ENCODE peak calls at places on chromosome 1, in seven cellular contexts. T, B, N, H, P, D and M are unnamed samples.

GRCh38 chr1:86905875-86906274 is 8.1 kb downstream of the SELENOF start:
- DNase-seq in T (no peak), B (no peak), N (no peak), H (no peak), P (no peak), D (no peak), M (no peak)

GRCh38 chr1:91400133-91400725 is 4.4 kb downstream of the HFM1 start:
- DNase-seq in T (peak; percentile 54), B (no peak), N (no peak), H (peak; percentile 41), P (no peak), D (no peak), M (peak; percentile 37)

GRCh38 chr1:43540653-43541071 is 10.0 kb downstream of the PTPRF start:
- DNase-seq in T (no peak), B (no peak), N (no peak), H (no peak), P (peak; percentile 87), D (no peak), M (peak; percentile 59)

GRCh38 chr1:235671992-235672391 is 22.4 kb upstream of the GNG4 start:
- DNase-seq in T (no peak), B (no peak), N (no peak), H (no peak), P (no peak), D (no peak), M (no peak)

GRCh38 chr1:56648546-56648945 is 3.4 kb downstream of the PRKAA2 start:
- DNase-seq in T (no peak), B (no peak), N (no peak), H (no peak), P (no peak), D (no peak), M (no peak)

GRCh38 chr1:186055846-186056245 is 319.2 kb downstream of the TPR start:
- DNase-seq in T (no peak), B (no peak), N (no peak), H (no peak), P (no peak), D (no peak), M (peak; percentile 54)

GRCh38 chr1:176494436-176494835 is 31.5 kb downstream of the PAPPA2 start:
- DNase-seq in T (no peak), B (no peak), N (no peak), H (no peak), P (no peak), D (no peak), M (peak; percentile 13)

GRCh38 chr1:55061706-55062321 is 22.5 kb downstream of the PCSK9 start:
- DNase-seq in T (no peak), B (no peak), N (no peak), H (no peak), P (no peak), D (no peak), M (no peak)

GRCh38 chr1:6082430-6082971 is 36.8 kb downstream of the KCNAB2 start:
- DNase-seq in T (peak; percentile 21), B (peak; percentile 65), N (no peak), H (peak; percentile 39), P (no peak), D (no peak), M (peak; percentile 44)

GRCh38 chr1:53376742-53377437 is 49.0 kb upstream of the LRP8 start:
- DNase-seq in T (no peak), B (no peak), N (no peak), H (peak; percentile 52), P (no peak), D (no peak), M (no peak)

GRCh38 chr1:27130798-27131197 is 24.1 kb downstream of the SLC9A1 start:
- DNase-seq in T (no peak), B (no peak), N (no peak), H (no peak), P (no peak), D (no peak), M (no peak)

GRCh38 chr1:77953907-77954306 is 25.0 kb downstream of the FUBP1 start:
- DNase-seq in T (no peak), B (no peak), N (no peak), H (no peak), P (no peak), D (no peak), M (no peak)
- H3K79me2 ChIP-seq in T (peaks cover 4% of the 10 kb centered on the region), B (peaks cover 18% of the 10 kb centered on the region), N (peaks cover 58% of the 10 kb centered on the region), H (peaks cover 56% of the 10 kb centered on the region), P (peaks cover 48% of the 10 kb centered on the region), D (peaks cover 67% of the 10 kb centered on the region), M (peaks cover 100% of the 10 kb centered on the region)

DNA sequence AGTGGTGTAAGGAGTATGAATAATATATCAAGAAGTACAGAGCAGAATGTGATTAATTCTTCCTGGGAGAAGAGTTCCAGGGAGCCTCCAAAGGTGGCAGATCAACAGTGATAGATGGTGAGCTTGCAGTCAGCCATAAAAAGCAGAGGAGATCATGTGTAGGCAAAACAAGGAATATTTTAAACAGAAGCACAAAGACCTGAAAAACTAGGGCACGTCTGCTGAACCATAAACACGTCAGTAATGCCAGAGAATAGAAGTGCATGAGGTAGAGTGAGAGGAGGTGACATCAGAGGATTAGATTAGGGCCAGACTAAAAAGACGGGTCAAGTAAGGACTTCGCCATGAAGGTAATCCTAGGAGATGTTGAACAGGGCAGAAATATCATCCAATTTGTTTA is 151.8 kb downstream of the EIF4G3 start:
- DNase-seq in T (no peak), B (no peak), N (no peak), H (no peak), P (no peak), D (no peak), M (no peak)
- H3K79me2 ChIP-seq in T (peaks cover 5% of the 10 kb centered on the region), B (peaks cover 38% of the 10 kb centered on the region), N (peaks cover 67% of the 10 kb centered on the region), H (peaks cover 76% of the 10 kb centered on the region), P (peaks cover 43% of the 10 kb centered on the region), D (peaks cover 61% of the 10 kb centered on the region), M (peaks cover 79% of the 10 kb centered on the region)

DNA sequence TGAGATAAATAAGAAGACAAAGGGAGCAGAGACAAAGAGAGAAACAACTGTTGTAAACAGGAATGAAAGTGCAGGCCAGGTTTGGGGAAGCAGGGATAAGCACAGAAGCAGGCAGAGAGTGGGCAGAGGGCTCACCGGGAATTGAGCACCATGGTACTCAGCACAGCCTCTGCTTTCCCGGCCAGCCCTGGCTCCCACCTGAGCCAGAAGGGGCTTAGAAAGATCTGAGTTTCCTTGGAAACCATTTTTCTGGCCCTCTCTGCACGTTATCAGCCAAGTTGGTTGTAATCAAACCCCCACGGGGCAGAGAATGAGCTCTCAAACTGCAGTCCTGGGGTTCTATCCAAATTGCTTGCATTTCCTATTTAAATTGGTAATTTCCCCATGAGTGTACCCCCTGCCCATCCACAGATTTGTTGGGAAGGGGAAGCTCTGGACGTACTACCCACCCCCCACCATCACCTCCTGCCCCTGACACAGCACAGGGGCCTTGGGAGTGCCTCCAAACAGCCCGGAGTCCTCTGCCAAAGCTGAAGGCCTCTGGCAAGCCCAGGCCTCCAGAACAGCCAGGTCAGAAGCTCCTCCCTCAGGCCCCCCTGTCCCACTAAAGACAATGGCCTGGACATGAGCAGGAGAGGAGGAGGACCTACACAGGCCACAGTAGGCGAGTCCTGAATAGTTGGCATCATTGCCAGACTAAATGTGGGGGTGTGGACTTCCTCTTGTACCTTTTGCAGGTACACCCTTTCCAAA is 42.7 kb upstream of the GJB5 start:
- DNase-seq in T (no peak), B (no peak), N (no peak), H (no peak), P (no peak), D (no peak), M (no peak)
- H3K79me2 ChIP-seq in T (no peaks in the 10 kb centered on the region), B (no peaks in the 10 kb centered on the region), N (no peaks in the 10 kb centered on the region), H (no peaks in the 10 kb centered on the region), P (no peaks in the 10 kb centered on the region), D (no peaks in the 10 kb centered on the region), M (no peaks in the 10 kb centered on the region)

GRCh38 chr1:93668121-93668520 is 13.5 kb downstream of the BCAR3 start:
- DNase-seq in T (peak; percentile 68), B (no peak), N (no peak), H (no peak), P (no peak), D (no peak), M (no peak)
- H3K79me2 ChIP-seq in T (peaks cover 50% of the 10 kb centered on the region), B (no peaks in the 10 kb centered on the region), N (peaks cover 98% of the 10 kb centered on the region), H (peaks cover 7% of the 10 kb centered on the region), P (peaks cover 69% of the 10 kb centered on the region), D (peaks cover 16% of the 10 kb centered on the region), M (peaks cover 99% of the 10 kb centered on the region)

DNA sequence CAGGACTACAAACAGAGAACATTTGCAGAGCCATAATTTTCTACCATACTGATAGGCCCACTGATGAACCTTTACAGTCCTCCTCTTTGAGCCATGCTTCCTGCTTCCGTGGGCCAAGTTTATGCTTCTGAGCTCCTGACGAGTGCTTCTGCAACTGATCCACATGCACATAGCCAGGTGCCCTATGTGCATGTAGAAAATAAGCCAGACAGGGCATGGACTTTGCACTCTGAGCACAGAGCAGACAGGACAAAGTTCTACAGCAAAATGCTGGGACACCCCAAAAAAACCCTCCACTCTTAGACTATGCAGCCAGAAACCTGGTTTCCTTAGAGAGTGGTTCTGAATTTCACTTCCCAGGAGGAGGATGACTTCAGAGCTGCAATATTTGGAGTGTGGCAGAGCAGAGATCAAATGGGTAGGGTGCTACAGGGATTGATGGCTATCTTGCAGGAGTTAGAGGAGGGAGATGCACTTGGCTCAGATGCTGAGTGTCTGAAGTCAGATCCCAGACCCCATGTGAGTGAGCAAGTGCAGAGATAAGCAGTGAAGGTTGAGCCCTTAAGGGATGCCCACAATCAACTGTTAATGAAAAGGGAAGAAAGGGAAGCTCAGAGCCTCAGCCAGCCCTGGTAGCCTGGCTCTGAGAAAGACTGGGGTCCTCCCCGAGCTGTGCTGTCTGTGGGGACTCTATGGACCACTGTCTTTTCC is 230.9 kb downstream of the DUSP10 start:
- DNase-seq in T (peak; percentile 90), B (no peak), N (no peak), H (no peak), P (no peak), D (peak; percentile 8), M (no peak)
- H3K79me2 ChIP-seq in T (no peaks in the 10 kb centered on the region), B (no peaks in the 10 kb centered on the region), N (no peaks in the 10 kb centered on the region), H (no peaks in the 10 kb centered on the region), P (no peaks in the 10 kb centered on the region), D (no peaks in the 10 kb centered on the region), M (no peaks in the 10 kb centered on the region)

DNA sequence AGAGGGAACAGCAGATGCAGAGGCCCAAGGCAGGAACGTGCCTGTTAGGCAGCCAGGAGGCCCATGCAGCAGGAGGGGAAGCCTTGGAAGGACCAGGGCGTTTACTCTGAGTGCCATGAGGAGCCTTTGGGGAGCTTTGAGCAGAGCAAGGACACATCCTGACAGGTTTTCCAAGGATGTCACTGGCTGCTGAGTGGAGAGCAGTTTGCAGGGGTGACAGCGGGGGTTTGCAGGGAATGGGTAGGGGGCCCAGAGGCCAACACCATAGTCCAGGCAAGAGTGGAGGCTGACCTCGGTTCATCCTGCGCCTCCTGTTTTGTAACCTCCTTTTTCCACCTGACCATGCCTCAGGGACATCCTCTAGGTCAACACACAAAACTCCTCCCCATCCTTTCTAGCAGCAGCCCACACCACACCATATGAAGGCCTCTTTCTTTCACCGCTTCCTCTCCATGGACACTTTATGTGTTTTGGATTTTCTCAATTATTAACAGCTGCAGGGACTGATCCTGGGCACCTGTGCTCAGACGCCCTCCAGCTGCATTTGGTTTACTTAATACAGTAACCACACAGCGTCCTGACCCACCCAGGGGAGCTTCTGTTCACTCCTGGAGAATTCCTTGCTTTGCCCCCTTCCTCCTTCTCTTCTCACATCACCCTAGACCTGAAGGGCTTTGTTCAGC is 528.5 kb downstream of the MATN1 start:
- DNase-seq in T (no peak), B (no peak), N (no peak), H (no peak), P (no peak), D (no peak), M (no peak)
- H3K79me2 ChIP-seq in T (no peaks in the 10 kb centered on the region), B (no peaks in the 10 kb centered on the region), N (no peaks in the 10 kb centered on the region), H (no peaks in the 10 kb centered on the region), P (no peaks in the 10 kb centered on the region), D (no peaks in the 10 kb centered on the region), M (no peaks in the 10 kb centered on the region)

DNA sequence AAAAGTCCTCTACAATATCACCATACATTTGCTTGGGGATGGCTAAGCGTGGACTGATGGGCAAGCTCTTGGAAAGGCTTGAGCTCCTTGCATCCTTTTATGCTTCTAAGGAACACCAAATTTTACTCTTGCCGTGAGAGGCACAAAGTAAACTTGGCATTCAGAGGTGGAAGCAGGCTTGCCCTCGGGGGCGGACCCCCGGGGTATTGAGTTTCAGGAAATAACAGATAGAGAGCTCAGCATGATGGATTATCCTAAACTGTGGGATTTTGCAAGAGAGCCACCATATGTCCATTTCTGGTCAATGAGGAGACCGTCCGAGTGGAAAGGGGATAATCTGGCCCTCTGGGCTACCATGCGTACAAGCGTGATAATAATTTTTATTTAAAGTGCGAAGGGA is 14.0 kb downstream of the IFI16 start:
- DNase-seq in T (peak; percentile 13), B (no peak), N (no peak), H (peak; percentile 29), P (no peak), D (no peak), M (no peak)
- H3K79me2 ChIP-seq in T (no peaks in the 10 kb centered on the region), B (no peaks in the 10 kb centered on the region), N (peaks cover 44% of the 10 kb centered on the region), H (no peaks in the 10 kb centered on the region), P (peaks cover 71% of the 10 kb centered on the region), D (peaks cover 22% of the 10 kb centered on the region), M (peaks cover 97% of the 10 kb centered on the region)